ENCODE peak calls at places on chromosome 1, in five cellular contexts. K is HS-5; Z is OCI-M1; L is stimulated activated CD8-positive, alpha-beta memory T cell treated with anti-CD3 and anti-CD28 coated beads, Interleukin-7, amount 100 ng/mL, for 1 hour; V is nephron progenitor cell. E is an unnamed sample.

GRCh38 chr1:234001817-234002216 is 97.3 kb downstream of the SLC35F3 start:
- DNase-seq in K (no peak), Z (no peak), L (no peak), V (no peak), E (no peak)

GRCh38 chr1:179021873-179022272 is 3.8 kb upstream of the FAM20B start:
- DNase-seq in K (no peak), Z (peak), L (no peak), V (no peak), E (peak)

GRCh38 chr1:85313888-85314696 is 37.7 kb upstream of the BCL10 start:
- DNase-seq in K (peak), Z (no peak), L (no peak), V (no peak), E (peak)

GRCh38 chr1:244273262-244273844 is 178.4 kb downstream of the ADSS2 start:
- DNase-seq in K (no peak), Z (no peak), L (no peak), V (no peak), E (no peak)

GRCh38 chr1:28860332-28861073 is 48.5 kb downstream of the OPRD1 start:
- DNase-seq in K (no peak), Z (no peak), L (no peak), V (peak), E (peak)

GRCh38 chr1:150162862-150163706 is 13.4 kb downstream of the PLEKHO1 start:
- DNase-seq in K (peak), Z (peak), L (no peak), V (peak), E (peak)

GRCh38 chr1:14571810-14572767 is 26.4 kb upstream of the KAZN start:
- DNase-seq in K (no peak), Z (no peak), L (no peak), V (peak), E (no peak)

GRCh38 chr1:1099506-1100183 is 16.2 kb downstream of the C1orf159 start:
- DNase-seq in K (no peak), Z (no peak), L (no peak), V (no peak), E (no peak)

GRCh38 chr1:101371259-101371658 is 134.4 kb downstream of the S1PR1 start:
- DNase-seq in K (peak), Z (peak), L (no peak), V (no peak), E (no peak)

GRCh38 chr1:28519946-28520725 is 14.3 kb downstream of the RCC1 start:
- DNase-seq in K (no peak), Z (no peak), L (no peak), V (no peak), E (no peak)

GRCh38 chr1:118184737-118185082 is 318 bp downstream of the SPAG17 start:
- DNase-seq in K (no peak), Z (no peak), L (no peak), V (no peak), E (no peak)

E was measured in retina.